ENCODE peak calls at places on chromosomes 7 and 10, in eight cellular contexts. B is neural crest cell, X is astrocyte of the cerebellum, E is cardiac muscle cell, V is upper lobe of right lung, Y is fibroblast of mammary gland, U is uterus, W is right lobe of liver. D is an unnamed sample.
A peak's percentile ranks its signal among the peaks of the same experiment; 100 is the strongest.

GRCh38 chr10:31557854-31558253 is 238.8 kb downstream of the ZEB1 start:
- DNase-seq in B (no peak), X (no peak), E (no peak), V (no peak), Y (no peak), U (no peak), W (no peak), D (no peak)

GRCh38 chr7:47047384-47047783 is 534.5 kb downstream of the TNS3 start:
- DNase-seq in B (no peak), X (peak; percentile 13), E (no peak), V (no peak), Y (peak; percentile 13), U (no peak), W (no peak), D (no peak)

GRCh38 chr7:148699772-148700629 is 1.3 kb downstream of the CUL1 start:
- DNase-seq in B (no peak), X (no peak), E (peak; percentile 39), V (no peak), Y (peak; percentile 48), U (no peak), W (no peak), D (no peak)

GRCh38 chr7:143283344-143283743 is 1.4 kb upstream of the TMEM139 start:
- DNase-seq in B (no peak), X (no peak), E (no peak), V (no peak), Y (no peak), U (no peak), W (no peak), D (no peak)

GRCh38 chr7:30925117-30925516 is 13.5 kb downstream of the AQP1 start:
- DNase-seq in B (no peak), X (no peak), E (no peak), V (no peak), Y (no peak), U (no peak), W (peak; percentile 9), D (no peak)

GRCh38 chr10:94102436-94102835 is 108.7 kb downstream of the PLCE1 start:
- DNase-seq in B (no peak), X (no peak), E (no peak), V (no peak), Y (no peak), U (no peak), W (no peak), D (no peak)

GRCh38 chr10:24930427-24930826 is 22.0 kb downstream of the PRTFDC1 start:
- DNase-seq in B (no peak), X (no peak), E (no peak), V (no peak), Y (peak; percentile 48), U (no peak), W (no peak), D (peak; percentile 66)

GRCh38 chr7:14604606-14605005 is 297.9 kb downstream of the DGKB start:
- DNase-seq in B (no peak), X (no peak), E (no peak), V (no peak), Y (peak; percentile 44), U (no peak), W (no peak), D (no peak)

GRCh38 chr7:110592557-110592956 is 498.4 kb upstream of the LRRN3 start:
- DNase-seq in B (no peak), X (no peak), E (no peak), V (no peak), Y (no peak), U (no peak), W (no peak), D (no peak)

DNA sequence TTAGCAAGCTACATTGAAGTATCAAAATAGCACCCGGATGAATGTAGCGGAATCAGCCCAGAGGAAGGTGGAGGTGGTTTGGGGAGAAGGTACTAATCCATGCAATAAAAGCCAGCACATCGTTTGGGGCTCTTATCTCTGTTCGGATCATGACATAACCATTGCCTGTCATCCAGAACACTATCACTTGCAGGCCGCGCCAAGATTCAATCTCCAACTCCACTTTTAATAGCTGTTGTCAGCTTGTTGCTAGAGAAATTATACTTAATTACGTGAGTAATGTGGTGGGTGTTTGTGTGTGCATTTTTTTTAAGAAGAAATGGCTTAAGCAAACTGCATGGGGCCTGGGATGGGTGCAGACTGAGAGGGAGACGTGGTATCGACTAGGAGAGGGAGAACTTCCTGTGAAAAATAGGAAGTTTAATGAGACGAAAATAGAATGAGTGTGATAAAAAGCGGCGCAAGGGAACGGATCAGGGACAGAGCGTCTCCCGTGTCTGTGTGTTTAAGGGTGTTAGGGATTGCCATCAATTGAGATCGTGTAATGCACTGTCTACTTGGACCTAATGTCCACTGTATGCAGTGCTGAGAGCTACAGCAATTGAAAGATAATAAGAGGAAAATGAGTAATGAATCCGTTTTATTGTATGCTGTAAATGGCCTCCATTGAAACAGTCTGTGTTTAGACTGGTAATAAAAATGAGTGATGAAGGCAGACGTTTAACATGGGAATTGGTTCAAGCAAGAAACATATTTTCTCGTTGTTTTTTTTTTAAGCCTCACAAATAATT is 27.6 kb upstream of the SFMBT2 start:
- DNase-seq in B (no peak), X (no peak), E (no peak), V (no peak), Y (no peak), U (no peak), W (no peak), D (no peak)
- TF ChIP-seq CTCF in B (no peak), X (no peak), E (no peak), V (no peak), Y (no peak), U (no peak), W (no peak), D (no peak)

GRCh38 chr10:11684717-11685645 is 57.2 kb upstream of the ECHDC3 start:
- DNase-seq in B (no peak), X (peak; percentile 80), E (no peak), V (peak; percentile 81), Y (peak; percentile 87), U (peak; percentile 52), W (no peak), D (peak; percentile 89)

GRCh38 chr10:11685787-11686218 is 56.4 kb upstream of the ECHDC3 start:
- DNase-seq in B (no peak), X (peak; percentile 40), E (no peak), V (peak; percentile 80), Y (peak; percentile 23), U (peak; percentile 42), W (no peak), D (no peak)

GRCh38 chr10:11682267-11682683 is 59.9 kb upstream of the ECHDC3 start:
- DNase-seq in B (no peak), X (no peak), E (no peak), V (no peak), Y (no peak), U (no peak), W (no peak), D (no peak)

GRCh38 chr10:11682896-11683295 is 59.3 kb upstream of the ECHDC3 start:
- DNase-seq in B (no peak), X (no peak), E (no peak), V (no peak), Y (no peak), U (no peak), W (no peak), D (no peak)

GRCh38 chr10:11683529-11684320 is 58.5 kb upstream of the ECHDC3 start:
- DNase-seq in B (no peak), X (no peak), E (no peak), V (no peak), Y (no peak), U (no peak), W (no peak), D (peak; percentile 63)
- TF ChIP-seq CTCF in B (no peak), X (no peak), E (no peak), V (no peak), Y (no peak), U (no peak), W (no peak), D (no peak)

GRCh38 chr7:74479961-74480829 is 26.5 kb downstream of the GTF2IRD1 start:
- DNase-seq in B (peak; percentile 62), X (peak; percentile 67), E (peak; percentile 96), V (peak; percentile 89), Y (peak; percentile 82), U (peak; percentile 76), W (peak; percentile 78), D (no peak)

GRCh38 chr7:74481458-74482324 is 28.0 kb downstream of the GTF2IRD1 start:
- DNase-seq in B (no peak), X (no peak), E (no peak), V (no peak), Y (peak; percentile 38), U (no peak), W (no peak), D (no peak)

GRCh38 chr7:74479066-74479781 is 25.5 kb downstream of the GTF2IRD1 start:
- DNase-seq in B (no peak), X (no peak), E (no peak), V (peak; percentile 91), Y (peak; percentile 72), U (peak; percentile 35), W (no peak), D (no peak)

GRCh38 chr7:74482629-74483401 is 29.1 kb downstream of the GTF2IRD1 start:
- DNase-seq in B (no peak), X (peak; percentile 96), E (no peak), V (no peak), Y (peak; percentile 97), U (peak; percentile 35), W (no peak), D (no peak)

DNA sequence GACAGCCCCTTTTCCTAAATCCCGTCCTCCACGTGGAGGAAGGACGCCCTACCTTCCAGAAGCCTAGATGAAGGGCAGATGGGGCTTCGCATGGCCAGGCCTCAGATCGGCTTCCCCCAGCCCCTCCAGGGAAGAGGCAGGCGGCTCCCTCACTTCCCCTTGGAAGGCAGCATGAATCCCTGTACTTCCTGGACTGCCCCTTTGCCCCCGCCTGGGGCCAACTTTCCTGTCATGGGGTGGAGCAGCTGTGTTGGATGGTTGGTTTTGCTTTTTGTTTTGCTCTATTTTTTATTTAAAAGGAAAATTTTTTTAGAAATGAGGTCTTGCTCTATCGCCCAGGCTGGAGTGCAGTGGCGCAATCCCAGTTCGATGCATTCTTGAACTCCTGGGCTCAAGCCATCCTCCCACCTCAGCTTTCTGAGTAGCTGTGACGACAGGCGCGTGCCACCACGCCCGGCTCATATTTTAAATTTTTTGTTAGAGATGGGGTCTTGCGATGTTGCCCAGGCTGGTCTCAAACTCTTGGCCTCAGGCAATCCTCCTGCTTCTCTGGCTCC is 27.2 kb downstream of the GTF2IRD1 start:
- DNase-seq in B (no peak), X (no peak), E (no peak), V (peak; percentile 89), Y (peak; percentile 77), U (peak; percentile 57), W (peak; percentile 63), D (no peak)
- TF ChIP-seq CTCF in B (no peak), X (no peak), E (no peak), V (no peak), Y (no peak), U (no peak), W (no peak), D (no peak)

GRCh38 chr10:110510730-110511129 is 13.0 kb downstream of the DUSP5 start:
- DNase-seq in B (no peak), X (no peak), E (no peak), V (no peak), Y (peak; percentile 31), U (no peak), W (no peak), D (no peak)

GRCh38 chr10:110513949-110514348 is 16.2 kb downstream of the DUSP5 start:
- DNase-seq in B (no peak), X (no peak), E (no peak), V (no peak), Y (peak; percentile 49), U (no peak), W (no peak), D (no peak)

GRCh38 chr10:110510086-110510485 is 12.4 kb downstream of the DUSP5 start:
- DNase-seq in B (no peak), X (no peak), E (no peak), V (no peak), Y (peak; percentile 44), U (no peak), W (no peak), D (no peak)

GRCh38 chr10:110512461-110513187 is 14.9 kb downstream of the DUSP5 start:
- DNase-seq in B (no peak), X (peak; percentile 71), E (no peak), V (no peak), Y (peak; percentile 95), U (no peak), W (no peak), D (no peak)

GRCh38 chr10:110511734-110512449 is 14.2 kb downstream of the DUSP5 start:
- DNase-seq in B (no peak), X (no peak), E (no peak), V (no peak), Y (peak; percentile 71), U (no peak), W (no peak), D (no peak)
- TF ChIP-seq CTCF in B (no peak), X (no peak), E (no peak), V (no peak), Y (no peak), U (no peak), W (no peak), D (no peak)